ENCODE peak calls at places on chromosomes 13 and 19, in five cellular contexts. One of them, this sample, is unnamed.

GRCh38 chr13:32951580-32951979 is 64.6 kb upstream of the KL start:
- DNase-seq in K562: no peak
- DNase-seq in GM23338: no peak
- DNase-seq in SK-N-SH: no peak
- DNase-seq in HCT116: no peak
- DNase-seq in this sample: no peak

GRCh38 chr13:111661776-111662175 is 341.3 kb downstream of the TEX29 start:
- DNase-seq in K562: no peak
- DNase-seq in GM23338: no peak
- DNase-seq in SK-N-SH: no peak
- DNase-seq in HCT116: no peak
- DNase-seq in this sample: no peak

GRCh38 chr19:30669329-30670010 is 297.3 kb downstream of the ZNF536 start:
- DNase-seq in K562: peak; percentile 64
- DNase-seq in GM23338: peak; percentile 85
- DNase-seq in SK-N-SH: peak; percentile 83
- DNase-seq in HCT116: no peak
- DNase-seq in this sample: peak; percentile 33

GRCh38 chr13:40348096-40348679 is 318.3 kb downstream of the FOXO1 start:
- DNase-seq in K562: no peak
- DNase-seq in GM23338: no peak
- DNase-seq in SK-N-SH: no peak
- DNase-seq in HCT116: no peak
- DNase-seq in this sample: no peak

GRCh38 chr13:78022164-78022877 is 103.7 kb upstream of the EDNRB start:
- DNase-seq in K562: no peak
- DNase-seq in GM23338: no peak
- DNase-seq in SK-N-SH: no peak
- DNase-seq in HCT116: no peak
- DNase-seq in this sample: no peak

GRCh38 chr13:109816979-109817275 is 30.5 kb upstream of the IRS2 start:
- DNase-seq in K562: no peak
- DNase-seq in GM23338: no peak
- DNase-seq in SK-N-SH: no peak
- DNase-seq in HCT116: no peak
- DNase-seq in this sample: no peak

GRCh38 chr13:92896842-92897241 is 329.8 kb upstream of the GPC6 start:
- DNase-seq in K562: no peak
- DNase-seq in GM23338: peak; percentile 67
- DNase-seq in SK-N-SH: peak; percentile 2
- DNase-seq in HCT116: no peak
- DNase-seq in this sample: no peak

GRCh38 chr19:4695224-4695731 is 25.1 kb upstream of the MYDGF start:
- DNase-seq in K562: no peak
- DNase-seq in GM23338: no peak
- DNase-seq in SK-N-SH: no peak
- DNase-seq in HCT116: no peak
- DNase-seq in this sample: no peak

GRCh38 chr13:27131202-27131623 is 40.4 kb downstream of the USP12 start:
- DNase-seq in K562: peak; percentile 33
- DNase-seq in GM23338: peak; percentile 45
- DNase-seq in SK-N-SH: no peak
- DNase-seq in HCT116: peak; percentile 13
- DNase-seq in this sample: peak; percentile 64

GRCh38 chr13:47680752-47681151 is 320.3 kb downstream of the SUCLA2 start:
- DNase-seq in K562: no peak
- DNase-seq in GM23338: no peak
- DNase-seq in SK-N-SH: no peak
- DNase-seq in HCT116: no peak
- DNase-seq in this sample: no peak

GRCh38 chr13:28324181-28324789 is 170.6 kb downstream of the FLT1 start:
- DNase-seq in K562: peak; percentile 43
- DNase-seq in GM23338: peak; percentile 93
- DNase-seq in SK-N-SH: peak; percentile 74
- DNase-seq in HCT116: peak; percentile 60
- DNase-seq in this sample: peak; percentile 12

GRCh38 chr13:20400774-20401173 is 124.9 kb downstream of the CRYL1 start:
- DNase-seq in K562: no peak
- DNase-seq in GM23338: no peak
- DNase-seq in SK-N-SH: no peak
- DNase-seq in HCT116: no peak
- DNase-seq in this sample: no peak

GRCh38 chr19:18832331-18833140 is 777 bp downstream of the UPF1 start:
- DNase-seq in K562: peak; percentile 61
- DNase-seq in GM23338: peak; percentile 70
- DNase-seq in SK-N-SH: peak; percentile 71
- DNase-seq in HCT116: no peak
- DNase-seq in this sample: no peak

GRCh38 chr19:31261651-31262331 is 87.4 kb downstream of the TSHZ3 start:
- DNase-seq in K562: no peak
- DNase-seq in GM23338: no peak
- DNase-seq in SK-N-SH: no peak
- DNase-seq in HCT116: no peak
- DNase-seq in this sample: no peak

GRCh38 chr19:51807111-51807701 is 12.2 kb downstream of the FPR3 start:
- DNase-seq in K562: peak; percentile 42
- DNase-seq in GM23338: peak; percentile 83
- DNase-seq in SK-N-SH: no peak
- DNase-seq in HCT116: no peak
- DNase-seq in this sample: no peak

GRCh38 chr19:11016591-11016990 is 55.8 kb downstream of the SMARCA4 start:
- DNase-seq in K562: no peak
- DNase-seq in GM23338: no peak
- DNase-seq in SK-N-SH: no peak
- DNase-seq in HCT116: no peak
- DNase-seq in this sample: no peak

GRCh38 chr13:40682449-40683240 is 16.2 kb upstream of the FOXO1 start:
- DNase-seq in K562: no peak
- DNase-seq in GM23338: peak; percentile 88
- DNase-seq in SK-N-SH: no peak
- DNase-seq in HCT116: no peak
- DNase-seq in this sample: no peak

GRCh38 chr13:44620057-44620456 is 43.9 kb upstream of the TSC22D1 start:
- DNase-seq in K562: no peak
- DNase-seq in GM23338: no peak
- DNase-seq in SK-N-SH: no peak
- DNase-seq in HCT116: no peak
- DNase-seq in this sample: no peak

GRCh38 chr13:79062291-79062690 is 343.8 kb downstream of the RBM26 start:
- DNase-seq in K562: no peak
- DNase-seq in GM23338: peak; percentile 46
- DNase-seq in SK-N-SH: peak; percentile 2
- DNase-seq in HCT116: no peak
- DNase-seq in this sample: no peak

GRCh38 chr13:104705031-104705750 is 1639.0 kb upstream of the SLC10A2 start:
- DNase-seq in K562: no peak
- DNase-seq in GM23338: no peak
- DNase-seq in SK-N-SH: no peak
- DNase-seq in HCT116: no peak
- DNase-seq in this sample: no peak

GRCh38 chr13:44317752-44318550 is 55.7 kb upstream of the SERP2 start:
- DNase-seq in K562: no peak
- DNase-seq in GM23338: no peak
- DNase-seq in SK-N-SH: no peak
- DNase-seq in HCT116: no peak
- DNase-seq in this sample: no peak

GRCh38 chr13:56561327-56561726 is 579.4 kb upstream of the PRR20A start:
- DNase-seq in K562: no peak
- DNase-seq in GM23338: peak; percentile 26
- DNase-seq in SK-N-SH: no peak
- DNase-seq in HCT116: no peak
- DNase-seq in this sample: no peak

GRCh38 chr13:36431204-36432105 is 840 bp upstream of the CCNA1 start:
- DNase-seq in K562: no peak
- DNase-seq in GM23338: peak; percentile 45
- DNase-seq in SK-N-SH: no peak
- DNase-seq in HCT116: no peak
- DNase-seq in this sample: no peak

GRCh38 chr19:13902993-13903555 is 2.8 kb downstream of the BRME1 start:
- DNase-seq in K562: no peak
- DNase-seq in GM23338: peak; percentile 65
- DNase-seq in SK-N-SH: peak; percentile 59
- DNase-seq in HCT116: no peak
- DNase-seq in this sample: no peak

GRCh38 chr13:25927966-25928365 is 123.8 kb downstream of the SHISA2 start:
- DNase-seq in K562: no peak
- DNase-seq in GM23338: no peak
- DNase-seq in SK-N-SH: no peak
- DNase-seq in HCT116: no peak
- DNase-seq in this sample: no peak

GRCh38 chr19:45094158-45094557 is 1.2 kb downstream of the PPP1R37 start:
- DNase-seq in K562: no peak
- DNase-seq in GM23338: no peak
- DNase-seq in SK-N-SH: no peak
- DNase-seq in HCT116: no peak
- DNase-seq in this sample: no peak

GRCh38 chr19:45090598-45090997 is 2.4 kb upstream of the PPP1R37 start:
- DNase-seq in K562: no peak
- DNase-seq in GM23338: no peak
- DNase-seq in SK-N-SH: no peak
- DNase-seq in HCT116: no peak
- DNase-seq in this sample: no peak

GRCh38 chr19:45092747-45093678 is at the start of gene PPP1R37:
- DNase-seq in K562: peak; percentile 90
- DNase-seq in GM23338: peak; percentile 99
- DNase-seq in SK-N-SH: peak; percentile 96
- DNase-seq in HCT116: peak; percentile 98
- DNase-seq in this sample: peak; percentile 85

GRCh38 chr19:45090034-45090433 is 2.9 kb upstream of the PPP1R37 start:
- DNase-seq in K562: no peak
- DNase-seq in GM23338: peak; percentile 92
- DNase-seq in SK-N-SH: no peak
- DNase-seq in HCT116: no peak
- DNase-seq in this sample: no peak

DNA sequence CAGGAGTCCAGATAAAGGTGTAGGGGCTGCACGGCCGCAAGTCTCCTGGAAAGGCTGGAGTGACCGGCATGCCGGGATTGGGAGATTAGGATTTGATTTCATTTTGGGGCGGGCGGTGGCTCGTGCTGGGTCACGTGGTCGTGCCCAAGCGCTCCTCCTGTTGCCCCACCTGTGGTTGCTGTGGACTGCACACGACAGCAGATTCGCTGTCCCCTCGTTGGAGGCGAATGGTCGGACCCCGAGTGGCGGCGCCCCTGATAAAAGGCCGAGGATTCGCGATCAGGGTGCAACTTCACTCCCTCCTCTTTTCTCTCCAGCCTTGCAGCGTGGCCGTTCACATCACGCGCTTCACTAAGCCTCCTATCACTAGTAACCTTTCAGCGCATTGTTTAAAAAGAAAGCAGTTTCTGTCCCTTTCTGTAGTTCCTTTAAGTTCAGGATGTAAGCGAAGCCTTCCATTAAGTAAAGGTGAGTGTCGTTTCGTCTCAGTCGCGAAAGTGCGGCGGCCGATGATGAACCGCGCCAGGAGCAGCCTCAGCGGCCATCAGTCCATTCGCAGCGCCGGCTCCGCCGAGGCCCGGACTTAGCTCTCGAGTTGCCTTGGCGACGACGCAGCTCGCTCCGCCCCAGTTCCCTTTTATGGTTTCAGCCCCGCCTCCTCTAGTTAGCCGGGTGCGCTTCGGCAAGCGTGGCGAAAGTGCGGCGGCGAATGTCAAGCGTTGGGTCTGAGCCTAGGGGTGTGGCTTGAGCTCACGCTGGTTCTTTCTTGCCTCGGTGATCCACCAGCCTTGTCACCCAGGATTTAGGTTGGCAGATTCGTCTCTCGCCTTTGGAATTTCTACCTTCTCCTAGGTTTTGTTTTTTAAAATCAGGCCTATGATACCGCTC is 1.7 kb upstream of the PPP1R37 start:
- DNase-seq in K562: peak; percentile 61
- DNase-seq in GM23338: peak; percentile 100
- DNase-seq in SK-N-SH: peak; percentile 96
- DNase-seq in HCT116: peak; percentile 99
- DNase-seq in this sample: peak; percentile 93
- TF ChIP-seq POLR2AphosphoS5 in K562: peak; percentile 46
- TF ChIP-seq POLR2AphosphoS5 in GM23338: peak; percentile 92
- TF ChIP-seq POLR2AphosphoS5 in SK-N-SH: peak; percentile 95
- TF ChIP-seq POLR2AphosphoS5 in HCT116: peak; percentile 91
- TF ChIP-seq POLR2AphosphoS5 in this sample: peak; percentile 88

DNA sequence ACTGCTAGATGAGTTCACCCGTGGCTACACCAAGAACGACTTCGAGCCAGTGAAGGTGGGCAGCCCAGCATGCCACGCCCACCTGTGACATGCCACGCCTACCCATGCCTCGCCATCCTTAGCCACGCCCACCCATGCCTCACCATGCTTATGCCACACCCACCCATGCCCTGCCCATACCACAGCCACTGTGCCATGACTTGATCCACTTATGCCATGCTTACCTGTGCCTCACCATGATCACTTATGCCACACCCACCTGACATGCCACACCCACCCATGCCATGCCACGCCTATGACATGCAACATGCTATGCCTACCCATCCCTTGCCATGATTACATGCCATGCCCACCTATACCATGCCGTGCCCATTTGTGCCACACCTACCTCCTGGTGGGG is 12.9 kb upstream of the USE1 start:
- DNase-seq in K562: no peak
- DNase-seq in GM23338: peak; percentile 52
- DNase-seq in SK-N-SH: no peak
- DNase-seq in HCT116: peak; percentile 15
- DNase-seq in this sample: no peak
- TF ChIP-seq REST in K562: no peak
- TF ChIP-seq REST in GM23338: no peak
- TF ChIP-seq REST in SK-N-SH: no peak
- TF ChIP-seq REST in HCT116: no peak
- TF ChIP-seq REST in this sample: no peak

GRCh38 chr19:37955986-37956385 is 49.0 kb downstream of the SIPA1L3 start:
- DNase-seq in K562: no peak
- DNase-seq in GM23338: no peak
- DNase-seq in SK-N-SH: no peak
- DNase-seq in HCT116: no peak
- DNase-seq in this sample: no peak
- H3K4me1 ChIP-seq in K562: no peaks in the 10 kb centered on the region
- H3K4me1 ChIP-seq in GM23338: peaks cover 23% of the 10 kb centered on the region
- H3K4me1 ChIP-seq in SK-N-SH: peaks cover 16% of the 10 kb centered on the region
- H3K4me1 ChIP-seq in HCT116: no peaks in the 10 kb centered on the region
- H3K4me1 ChIP-seq in this sample: peaks cover 16% of the 10 kb centered on the region

DNA sequence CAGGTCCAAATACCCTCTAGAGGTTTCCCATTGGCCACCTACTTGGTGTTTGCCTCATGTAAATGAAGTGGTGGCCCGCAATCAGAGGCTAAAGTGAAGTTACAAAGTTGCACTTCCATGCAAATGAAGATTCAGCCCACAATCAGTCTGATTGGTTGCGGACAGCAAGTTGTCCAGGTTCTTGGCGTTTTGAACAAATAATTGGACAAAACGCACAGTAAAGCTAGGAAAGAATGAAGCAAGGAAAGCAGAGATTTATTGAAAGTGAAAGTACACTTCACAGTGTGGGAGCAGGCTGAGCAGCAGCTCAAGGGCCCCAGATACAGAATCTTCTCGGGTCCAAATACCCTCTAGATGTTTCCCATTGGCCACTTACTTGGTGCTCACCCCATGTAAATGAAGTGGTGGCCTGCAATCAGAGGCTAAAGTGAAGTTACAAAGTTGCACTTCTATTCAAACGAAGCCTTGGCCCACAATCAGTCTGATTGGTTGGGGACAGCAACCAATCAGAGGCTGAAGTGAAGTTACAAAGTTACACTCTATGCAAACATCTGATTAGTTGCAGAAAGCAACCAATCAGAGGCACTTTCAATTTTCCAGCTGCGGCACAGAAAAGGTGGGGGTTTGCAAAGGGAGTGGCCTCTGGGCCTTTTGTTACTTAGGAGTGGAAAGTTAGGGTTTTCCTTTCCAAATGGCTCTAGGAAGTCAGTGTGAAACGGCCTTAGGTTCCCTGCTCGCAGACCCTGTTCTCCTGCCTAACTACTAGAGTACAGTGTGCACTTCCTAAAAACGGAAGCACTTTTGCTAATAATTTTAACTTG is 4.7 kb upstream of the TM9SF2 start:
- DNase-seq in K562: peak; percentile 13
- DNase-seq in GM23338: peak; percentile 67
- DNase-seq in SK-N-SH: no peak
- DNase-seq in HCT116: peak; percentile 36
- DNase-seq in this sample: peak; percentile 72
- TF ChIP-seq POLR2AphosphoS5 in K562: no peak
- TF ChIP-seq POLR2AphosphoS5 in GM23338: no peak
- TF ChIP-seq POLR2AphosphoS5 in SK-N-SH: peak; percentile 40
- TF ChIP-seq POLR2AphosphoS5 in HCT116: peak; percentile 52
- TF ChIP-seq POLR2AphosphoS5 in this sample: peak; percentile 47

This sample was measured in Panc1.